ENCODE peak calls at places on chromosomes 12 and 14, in four cellular contexts. One of them, this sample, is unnamed.

GRCh38 chr12:85755760-85756159 is 80.4 kb downstream of the RASSF9 start:
- DNase-seq in HepG2: no peak
- DNase-seq in K562: no peak
- DNase-seq in GM12878: no peak
- DNase-seq in this sample: no peak

GRCh38 chr14:50615566-50615965 is 52.5 kb downstream of the SAV1 start:
- DNase-seq in HepG2: no peak
- DNase-seq in GM12878: no peak
- DNase-seq in K562: no peak
- DNase-seq in this sample: no peak

GRCh38 chr14:30210630-30211029 is 283.0 kb upstream of the PRKD1 start:
- DNase-seq in GM12878: no peak
- DNase-seq in HepG2: no peak
- DNase-seq in K562: no peak
- DNase-seq in this sample: no peak

GRCh38 chr12:49889361-49890095 is 14.2 kb downstream of the FAIM2 start:
- DNase-seq in GM12878: no peak
- DNase-seq in HepG2: no peak
- DNase-seq in K562: no peak
- DNase-seq in this sample: no peak

GRCh38 chr12:44672042-44672441 is 204.1 kb downstream of the NELL2 start:
- DNase-seq in GM12878: no peak
- DNase-seq in K562: no peak
- DNase-seq in HepG2: no peak
- DNase-seq in this sample: no peak

GRCh38 chr12:47534695-47535094 is 171.1 kb downstream of the RPAP3 start:
- DNase-seq in HepG2: no peak
- DNase-seq in GM12878: no peak
- DNase-seq in K562: no peak
- DNase-seq in this sample: no peak

GRCh38 chr12:75666980-75667359 is 155.6 kb upstream of the KRR1 start:
- DNase-seq in K562: no peak
- DNase-seq in HepG2: peak; percentile 75
- DNase-seq in GM12878: no peak
- DNase-seq in this sample: no peak

GRCh38 chr12:53198470-53199110 is 8.5 kb downstream of the ITGB7 start:
- DNase-seq in GM12878: no peak
- DNase-seq in K562: no peak
- DNase-seq in HepG2: no peak
- DNase-seq in this sample: no peak

GRCh38 chr12:82870825-82871377 is 184.2 kb downstream of the TMTC2 start:
- DNase-seq in GM12878: no peak
- DNase-seq in HepG2: no peak
- DNase-seq in K562: no peak
- DNase-seq in this sample: no peak

GRCh38 chr12:124125472-124125871 is 152.5 kb downstream of the ZNF664 start:
- DNase-seq in GM12878: peak; percentile 72
- DNase-seq in K562: no peak
- DNase-seq in HepG2: no peak
- DNase-seq in this sample: no peak

GRCh38 chr12:57003395-57003794 is 3.0 kb downstream of the ZBTB39 start:
- DNase-seq in K562: no peak
- DNase-seq in GM12878: no peak
- DNase-seq in HepG2: no peak
- DNase-seq in this sample: no peak

GRCh38 chr12:62632521-62632920 is 165.9 kb downstream of the MON2 start:
- DNase-seq in HepG2: peak; percentile 5
- DNase-seq in GM12878: no peak
- DNase-seq in K562: no peak
- DNase-seq in this sample: no peak

GRCh38 chr12:67630373-67631088 is 18.0 kb upstream of the DYRK2 start:
- DNase-seq in K562: no peak
- DNase-seq in GM12878: peak; percentile 53
- DNase-seq in HepG2: peak; percentile 10
- DNase-seq in this sample: no peak

GRCh38 chr12:123131291-123131831 is 19.5 kb downstream of the PITPNM2 start:
- DNase-seq in HepG2: no peak
- DNase-seq in GM12878: no peak
- DNase-seq in K562: no peak
- DNase-seq in this sample: no peak

GRCh38 chr12:107461222-107461980 is 224.2 kb upstream of the PWP1 start:
- DNase-seq in GM12878: no peak
- DNase-seq in HepG2: no peak
- DNase-seq in K562: no peak
- DNase-seq in this sample: no peak

GRCh38 chr14:92451245-92451644 is 62.3 kb upstream of the RIN3 start:
- DNase-seq in K562: no peak
- DNase-seq in HepG2: no peak
- DNase-seq in GM12878: no peak
- DNase-seq in this sample: no peak

GRCh38 chr12:91633734-91634357 is 451.2 kb upstream of the DCN start:
- DNase-seq in HepG2: no peak
- DNase-seq in K562: peak; percentile 72
- DNase-seq in GM12878: no peak
- DNase-seq in this sample: no peak

GRCh38 chr12:7144414-7145120 is 14.4 kb downstream of the CLSTN3 start:
- DNase-seq in K562: peak; percentile 28
- DNase-seq in HepG2: no peak
- DNase-seq in GM12878: no peak
- DNase-seq in this sample: peak; percentile 48

GRCh38 chr12:24723759-24724158 is 225.1 kb downstream of the BCAT1 start:
- DNase-seq in K562: no peak
- DNase-seq in HepG2: no peak
- DNase-seq in GM12878: no peak
- DNase-seq in this sample: no peak

GRCh38 chr12:24719293-24719721 is 229.6 kb downstream of the BCAT1 start:
- DNase-seq in K562: no peak
- DNase-seq in GM12878: no peak
- DNase-seq in HepG2: no peak
- DNase-seq in this sample: no peak

GRCh38 chr12:24728366-24728765 is 220.5 kb downstream of the BCAT1 start:
- DNase-seq in GM12878: no peak
- DNase-seq in HepG2: peak; percentile 18
- DNase-seq in K562: no peak
- DNase-seq in this sample: peak; percentile 14

GRCh38 chr12:24728826-24729225 is 220.1 kb downstream of the BCAT1 start:
- DNase-seq in HepG2: no peak
- DNase-seq in GM12878: no peak
- DNase-seq in K562: no peak
- DNase-seq in this sample: no peak

GRCh38 chr12:24724765-24725307 is 224.1 kb downstream of the BCAT1 start:
- DNase-seq in HepG2: no peak
- DNase-seq in K562: no peak
- DNase-seq in GM12878: no peak
- DNase-seq in this sample: no peak
- TF ChIP-seq CHD4 in HepG2: no peak
- TF ChIP-seq CHD4 in K562: no peak
- TF ChIP-seq CHD4 in GM12878: no peak
- TF ChIP-seq CHD4 in this sample: no peak

GRCh38 chr14:68249534-68250517 is 430.2 kb downstream of the RAD51B start:
- DNase-seq in GM12878: no peak
- DNase-seq in HepG2: no peak
- DNase-seq in K562: no peak
- DNase-seq in this sample: no peak
- TF ChIP-seq EP300 in GM12878: no peak
- TF ChIP-seq EP300 in HepG2: no peak
- TF ChIP-seq EP300 in K562: no peak
- TF ChIP-seq EP300 in this sample: no peak

GRCh38 chr14:68039593-68039992 is 220.0 kb downstream of the RAD51B start:
- DNase-seq in K562: no peak
- DNase-seq in HepG2: no peak
- DNase-seq in GM12878: no peak
- DNase-seq in this sample: no peak
- TF ChIP-seq CHD4 in K562: no peak
- TF ChIP-seq CHD4 in HepG2: no peak
- TF ChIP-seq CHD4 in GM12878: no peak
- TF ChIP-seq CHD4 in this sample: no peak

DNA sequence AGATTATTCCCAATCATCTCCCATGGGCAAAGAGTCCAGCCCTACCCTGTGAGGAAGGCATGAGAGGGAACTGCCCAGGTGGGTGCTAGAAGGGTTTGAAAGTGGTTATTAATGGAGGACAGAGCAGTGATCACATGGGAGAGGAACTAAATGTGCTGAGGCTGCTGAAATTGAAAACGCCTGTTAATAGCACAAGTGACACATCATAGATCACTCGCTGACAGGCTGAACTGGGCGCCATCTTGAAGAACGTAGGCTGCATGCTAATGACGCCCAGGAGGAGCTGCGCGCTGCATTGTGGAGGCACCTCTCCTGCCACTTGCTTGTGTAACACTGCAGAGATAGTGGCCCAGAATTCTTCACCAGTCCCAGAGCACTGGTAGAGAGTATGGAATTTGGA is 182.9 kb downstream of the KCNA5 start:
- DNase-seq in HepG2: no peak
- DNase-seq in K562: peak; percentile 7
- DNase-seq in GM12878: no peak
- DNase-seq in this sample: no peak
- TF ChIP-seq EP300 in HepG2: no peak
- TF ChIP-seq EP300 in K562: no peak
- TF ChIP-seq EP300 in GM12878: no peak
- TF ChIP-seq EP300 in this sample: no peak

DNA sequence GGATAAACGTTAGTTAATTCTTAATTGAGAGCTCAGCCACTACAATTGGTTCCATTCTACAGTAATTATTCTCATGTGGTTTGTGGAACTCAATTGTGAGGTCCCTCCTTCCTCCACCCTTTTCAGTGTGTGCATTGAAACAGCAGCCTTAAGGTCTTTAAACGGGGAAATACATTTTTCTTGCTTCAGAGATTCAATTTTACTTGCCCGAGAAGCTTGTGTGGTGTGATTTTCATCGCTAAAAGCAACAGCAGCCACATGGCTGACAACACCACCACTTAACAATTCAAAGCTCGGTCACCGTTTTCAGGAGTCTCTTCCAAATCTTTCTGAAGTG is 733 bp upstream of the PPFIBP1 start:
- DNase-seq in GM12878: no peak
- DNase-seq in K562: peak; percentile 8
- DNase-seq in HepG2: no peak
- DNase-seq in this sample: no peak
- TF ChIP-seq CHD4 in GM12878: no peak
- TF ChIP-seq CHD4 in K562: no peak
- TF ChIP-seq CHD4 in HepG2: no peak
- TF ChIP-seq CHD4 in this sample: no peak

DNA sequence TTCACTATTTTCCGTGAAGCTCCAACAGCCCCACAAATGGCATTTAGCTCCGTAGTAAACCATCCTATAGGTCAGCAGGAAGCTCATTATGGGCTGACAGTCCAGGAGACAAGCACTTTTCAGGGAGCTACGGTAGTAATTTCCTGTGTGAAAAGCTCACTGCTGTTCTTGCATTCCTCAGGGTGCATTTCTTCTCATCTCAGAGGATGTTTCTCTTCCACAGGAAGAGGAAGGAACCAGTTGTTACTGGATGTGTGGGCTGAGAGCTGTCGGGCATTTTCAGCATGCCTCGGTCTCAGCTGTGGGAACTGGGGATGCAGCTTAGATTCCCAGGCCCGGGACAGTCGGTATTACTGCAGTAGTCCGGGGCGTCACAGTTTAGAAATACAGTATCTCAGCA is 72.7 kb downstream of the GALNT4 start:
- DNase-seq in HepG2: no peak
- DNase-seq in GM12878: no peak
- DNase-seq in K562: no peak
- DNase-seq in this sample: no peak
- TF ChIP-seq EP300 in HepG2: no peak
- TF ChIP-seq EP300 in GM12878: no peak
- TF ChIP-seq EP300 in K562: no peak
- TF ChIP-seq EP300 in this sample: no peak

DNA sequence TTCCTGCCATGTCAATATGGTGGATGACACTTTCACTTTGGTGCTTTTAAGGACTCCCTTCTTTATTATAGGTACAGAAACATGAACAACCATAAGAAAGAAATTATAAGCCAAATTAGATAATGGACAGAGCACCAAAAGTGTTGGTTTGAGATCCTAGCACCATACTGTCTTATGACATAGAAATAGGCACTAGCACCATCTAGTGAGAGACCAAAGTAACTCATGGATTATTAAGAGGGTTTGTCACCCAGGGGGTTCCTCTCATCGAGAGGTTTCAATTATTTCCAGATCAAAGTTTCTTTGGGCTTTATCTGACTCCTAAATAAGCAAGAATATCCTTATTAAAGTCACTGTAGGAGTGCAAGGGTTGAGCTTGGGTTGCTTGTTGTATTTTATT is 153.0 kb upstream of the DIO2 start:
- DNase-seq in GM12878: no peak
- DNase-seq in K562: no peak
- DNase-seq in HepG2: peak; percentile 3
- DNase-seq in this sample: peak; percentile 14
- TF ChIP-seq CHD4 in GM12878: no peak
- TF ChIP-seq CHD4 in K562: no peak
- TF ChIP-seq CHD4 in HepG2: no peak
- TF ChIP-seq CHD4 in this sample: no peak

GRCh38 chr14:64645220-64645891 is 58.9 kb upstream of the PLEKHG3 start:
- DNase-seq in HepG2: peak; percentile 24
- DNase-seq in K562: no peak
- DNase-seq in GM12878: no peak
- DNase-seq in this sample: peak; percentile 94
- TF ChIP-seq EP300 in HepG2: no peak
- TF ChIP-seq EP300 in K562: no peak
- TF ChIP-seq EP300 in GM12878: no peak
- TF ChIP-seq EP300 in this sample: peak; percentile 91

This sample was measured in A549.